ENCODE peak calls at places on chromosomes 4 and X, in four cellular contexts. E is K562, D is neural progenitor cell, C is tibial artery. U is an unnamed sample. For H3K4me1, the result is how much of the 10 kb centered on the place peaks cover.

GRCh38 chr4:48570646-48571220 is 80.7 kb downstream of the ZAR1 start:
- DNase-seq in E (no peak), D (no peak), C (no peak), U (no peak)

GRCh38 chr4:90951037-90951436 is 823.8 kb downstream of the CCSER1 start:
- DNase-seq in E (no peak), D (no peak), C (no peak), U (no peak)

GRCh38 chr4:13537011-13537831 is 7.1 kb downstream of the NKX3-2 start:
- DNase-seq in E (no peak), D (no peak), C (no peak), U (no peak)

GRCh38 chrX:39726810-39727209 is 370.9 kb downstream of the BCOR start:
- DNase-seq in E (no peak), D (no peak), C (no peak), U (no peak)

GRCh38 chr4:1488357-1488756 is 82.1 kb upstream of the NKX1-1 start:
- DNase-seq in E (no peak), D (no peak), C (peak), U (no peak)

GRCh38 chrX:36908801-36909403 is 99.3 kb upstream of the FAM47C start:
- DNase-seq in E (peak), D (peak), C (no peak), U (no peak)

GRCh38 chr4:117137143-117137542 is 51.8 kb upstream of the TRAM1L1 start:
- DNase-seq in E (peak), D (no peak), C (no peak), U (no peak)

GRCh38 chr4:110196871-110197420 is 1.5 kb downstream of the ELOVL6 start:
- DNase-seq in E (peak), D (peak), C (peak), U (no peak)

GRCh38 chrX:130746709-130747347 is 156.2 kb downstream of the ENOX2 start:
- DNase-seq in E (no peak), D (no peak), C (no peak), U (no peak)

GRCh38 chr4:48651869-48652447 is 128.1 kb downstream of the FRYL start:
- DNase-seq in E (no peak), D (no peak), C (no peak), U (no peak)

GRCh38 chr4:116544946-116545345 is 540.4 kb downstream of the TRAM1L1 start:
- DNase-seq in E (no peak), D (no peak), C (no peak), U (no peak)

GRCh38 chr4:132180020-132180427 is 969.1 kb upstream of the PCDH10 start:
- DNase-seq in E (no peak), D (no peak), C (no peak), U (no peak)

GRCh38 chrX:38636949-38637819 is 75.8 kb downstream of the TSPAN7 start:
- DNase-seq in E (no peak), D (no peak), C (no peak), U (no peak)

GRCh38 chr4:118086334-118086733 is 52.0 kb downstream of the NDST3 start:
- DNase-seq in E (no peak), D (no peak), C (no peak), U (no peak)

GRCh38 chr4:118034061-118034785 is at the start of gene NDST3:
- DNase-seq in E (peak), D (peak), C (peak), U (no peak)

GRCh38 chrX:1521459-1521956 is 15.5 kb downstream of the P2RY8 start:
- DNase-seq in E (no peak), D (no peak), C (peak), U (peak)

GRCh38 chr4:53321151-53321987 is 44.5 kb downstream of the SCFD2 start:
- DNase-seq in E (no peak), D (no peak), C (no peak), U (no peak)

GRCh38 chr4:73335717-73336116 is 68.4 kb upstream of the ALB start:
- DNase-seq in E (no peak), D (no peak), C (no peak), U (no peak)

GRCh38 chr4:136277741-136278140 is 1254.6 kb downstream of the PCDH18 start:
- DNase-seq in E (no peak), D (no peak), C (no peak), U (no peak)

GRCh38 chr4:15501941-15502340 is 32.3 kb downstream of the CC2D2A start:
- DNase-seq in E (no peak), D (no peak), C (no peak), U (no peak)

GRCh38 chr4:184937745-184938144 is 80.5 kb upstream of the HELT start:
- DNase-seq in E (no peak), D (peak), C (no peak), U (no peak)

GRCh38 chr4:98606879-98607278 is 51.5 kb downstream of the TSPAN5 start:
- DNase-seq in E (no peak), D (no peak), C (no peak), U (no peak)

GRCh38 chr4:153790962-153791551 is 2.2 kb upstream of the SFRP2 start:
- DNase-seq in E (no peak), D (peak), C (no peak), U (no peak)

GRCh38 chr4:124754671-124755070 is 42.1 kb upstream of the ANKRD50 start:
- DNase-seq in E (no peak), D (no peak), C (no peak), U (no peak)

GRCh38 chrX:13468096-13468495 is 101.3 kb upstream of the EGFL6 start:
- DNase-seq in E (no peak), D (no peak), C (no peak), U (no peak)

GRCh38 chr4:15682790-15683495 is 1.3 kb downstream of the FAM200B start:
- DNase-seq in E (no peak), D (no peak), C (no peak), U (no peak)

GRCh38 chr4:138097912-138098600 is 144.1 kb downstream of the SLC7A11 start:
- DNase-seq in E (no peak), D (no peak), C (no peak), U (no peak)

GRCh38 chrX:9935436-9935835 is 31.7 kb upstream of the CLDN34 start:
- DNase-seq in E (no peak), D (no peak), C (no peak), U (no peak)

GRCh38 chr4:188663369-188663768 is 524.1 kb downstream of the TRIML1 start:
- DNase-seq in E (no peak), D (no peak), C (no peak), U (no peak)

DNA sequence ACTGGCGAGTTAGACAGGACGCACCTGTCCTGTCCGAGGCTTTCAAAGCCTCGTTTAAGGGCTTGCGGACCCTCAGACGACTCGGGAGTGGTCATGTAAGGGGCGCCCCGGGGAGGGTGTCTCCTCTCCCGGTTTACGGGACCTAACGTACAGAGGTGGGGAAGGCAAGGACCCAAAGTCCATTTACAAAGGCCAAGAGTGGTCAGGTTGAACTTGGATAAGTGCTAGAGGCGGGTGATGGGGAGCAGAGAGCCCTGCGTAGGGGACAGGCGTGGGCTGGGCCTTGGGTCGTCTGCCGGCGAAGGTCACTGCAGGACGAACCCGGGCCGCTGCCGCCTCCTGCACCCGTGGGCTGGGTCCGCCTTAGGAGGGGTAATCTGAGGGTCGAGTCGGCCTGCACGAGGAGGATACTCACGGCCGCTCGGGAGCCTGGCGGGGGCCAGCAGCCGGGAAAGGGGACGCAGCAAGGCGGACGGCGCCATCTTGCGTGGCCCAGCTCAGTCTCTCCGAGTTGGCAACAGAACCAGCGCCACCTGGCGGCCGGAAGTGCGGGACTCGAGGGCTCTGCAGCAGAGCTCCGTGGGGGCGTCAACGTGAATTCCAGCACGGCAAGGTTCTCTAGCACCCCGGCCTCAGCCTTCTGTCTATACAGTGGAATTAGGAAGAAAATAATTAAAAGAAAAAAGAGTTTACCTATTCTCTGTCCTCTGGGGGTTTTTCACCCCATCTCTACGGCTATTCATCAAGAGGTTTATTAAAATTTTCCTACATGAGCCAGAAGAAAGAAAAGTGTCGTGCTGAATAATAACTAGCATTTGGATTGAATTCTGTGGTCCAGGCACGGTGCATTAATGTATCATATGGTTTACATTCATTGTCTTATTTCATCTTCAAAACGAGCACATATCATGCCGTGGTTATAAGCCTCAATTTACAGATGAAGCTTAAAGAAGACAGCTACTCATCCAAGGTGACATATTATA is 5.7 kb upstream of the NAA15 start:
- DNase-seq in E (peak), D (peak), C (peak), U (peak)
- H3K4me1 ChIP-seq in E (under half), D (under half), C (under half), U (under half)

GRCh38 chr4:24557036-24558022 is 27.0 kb downstream of the DHX15 start:
- DNase-seq in E (no peak), D (no peak), C (no peak), U (no peak)
- H3K4me1 ChIP-seq in E (under half), D (under half), C (under half), U (under half)

DNA sequence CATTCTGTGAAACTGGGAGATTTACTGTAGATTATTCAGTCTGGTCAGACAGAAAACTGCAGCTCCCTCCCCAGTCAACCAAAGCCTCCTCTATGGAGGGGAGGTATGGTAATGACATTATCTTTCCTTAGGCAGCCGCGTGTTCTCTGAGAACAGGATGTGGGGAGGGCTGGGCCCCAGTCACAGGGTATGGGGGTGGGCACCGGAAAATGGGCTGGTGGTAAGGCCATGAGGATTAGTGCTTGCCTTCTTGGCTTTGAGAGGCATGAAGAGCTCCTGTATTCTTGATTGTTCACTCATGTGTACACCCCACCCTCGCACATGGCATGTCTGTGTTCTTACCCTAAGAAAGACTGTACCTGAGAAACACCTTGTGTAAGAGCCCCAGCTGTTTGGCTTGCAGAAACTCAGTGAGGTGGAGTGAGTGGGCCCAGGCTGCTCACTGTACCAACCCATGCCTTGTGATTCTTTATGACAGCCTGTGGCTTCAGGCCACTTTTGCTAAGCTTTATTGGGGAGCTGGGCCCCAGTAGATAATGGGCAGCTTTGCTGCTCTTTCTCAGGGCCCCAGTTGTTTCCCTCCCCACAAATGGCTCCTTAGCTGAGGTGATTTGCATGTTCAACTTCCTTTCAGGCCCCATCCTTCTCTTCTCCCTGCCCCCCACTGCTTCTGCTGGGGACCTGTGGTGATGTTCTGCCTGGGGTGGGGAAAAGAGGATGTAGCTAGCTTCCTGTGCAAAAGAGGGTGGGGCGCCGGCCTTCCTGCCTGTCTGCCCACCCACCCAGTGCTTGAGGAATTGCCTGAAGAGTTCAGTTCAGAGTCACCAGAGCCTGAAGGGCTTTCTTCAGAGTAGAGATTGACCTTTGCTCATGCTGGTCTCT is 30.7 kb downstream of the MSN start:
- DNase-seq in E (peak), D (no peak), C (no peak), U (peak)
- H3K4me1 ChIP-seq in E (under half), D (under half), C (under half), U (under half)

DNA sequence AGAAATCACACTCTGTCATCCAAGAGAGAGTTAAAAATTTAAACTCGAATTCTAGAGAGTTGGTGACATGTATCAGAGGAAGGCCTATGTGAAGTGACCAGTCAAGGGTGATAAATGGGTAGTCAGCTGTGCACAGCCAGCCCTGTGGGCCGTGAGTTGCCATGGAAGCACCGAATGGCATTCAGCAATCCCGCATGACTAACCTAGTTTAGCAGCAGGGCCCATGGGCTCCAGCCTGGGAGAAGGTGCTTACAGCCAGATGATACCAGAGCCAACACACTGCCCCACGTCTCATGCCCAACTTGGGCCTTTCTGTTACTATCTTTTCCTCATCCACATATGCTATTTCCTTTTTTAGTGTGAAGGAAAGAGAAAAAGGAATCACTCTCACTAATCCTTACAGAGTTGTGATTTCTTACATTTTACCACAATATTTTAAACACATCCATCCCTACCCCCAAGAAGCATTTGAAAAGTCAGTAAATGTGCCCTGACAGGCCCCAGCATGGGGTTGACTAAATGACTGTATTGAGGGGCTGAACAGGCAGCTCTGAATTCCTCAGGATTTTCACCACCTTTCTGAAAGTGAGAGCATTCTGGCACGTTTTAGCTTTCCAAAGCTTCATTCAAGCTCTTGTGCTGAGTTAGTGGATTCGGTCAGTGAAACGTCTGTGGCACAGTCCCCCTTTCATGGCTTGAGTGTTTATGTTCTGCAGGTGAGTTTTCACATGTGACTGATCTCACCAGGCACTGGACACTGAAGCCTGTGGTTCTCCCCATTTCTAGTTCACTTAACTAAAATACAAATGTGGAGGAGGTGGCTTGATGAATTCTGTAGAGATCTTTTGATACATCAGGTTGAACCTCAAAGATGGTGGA is 104.3 kb downstream of the AFF1 start:
- DNase-seq in E (no peak), D (peak), C (peak), U (peak)
- H3K4me1 ChIP-seq in E (under half), D (half or more), C (under half), U (half or more)

GRCh38 chr4:6391186-6391851 is 81.1 kb downstream of the PPP2R2C start:
- DNase-seq in E (no peak), D (no peak), C (no peak), U (no peak)

GRCh38 chr4:6387946-6388345 is 84.5 kb downstream of the PPP2R2C start:
- DNase-seq in E (no peak), D (no peak), C (no peak), U (no peak)

GRCh38 chr4:6389426-6389825 is 83.0 kb downstream of the PPP2R2C start:
- DNase-seq in E (no peak), D (no peak), C (no peak), U (no peak)

GRCh38 chr4:6390357-6390756 is 82.1 kb downstream of the PPP2R2C start:
- DNase-seq in E (peak), D (peak), C (no peak), U (no peak)

DNA sequence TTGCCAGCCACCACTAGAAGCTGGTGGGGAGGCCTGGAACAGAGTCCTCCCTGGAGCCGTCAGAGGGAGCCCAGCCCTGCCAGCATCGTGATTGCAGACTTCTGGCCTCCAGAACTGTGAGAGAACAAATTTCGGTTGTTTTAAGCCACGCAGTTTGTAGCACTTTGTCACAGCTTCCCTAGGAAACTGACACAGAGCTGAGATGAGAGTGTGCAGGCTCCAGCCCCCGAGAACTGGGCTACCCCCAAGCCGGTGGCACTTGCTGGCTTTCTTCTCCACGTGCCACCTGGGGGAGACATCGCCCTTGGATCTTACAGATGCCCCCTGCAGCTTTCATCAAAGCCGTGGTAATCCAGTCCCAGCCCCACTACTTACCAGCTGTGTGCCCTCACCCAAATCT is 83.7 kb downstream of the PPP2R2C start:
- DNase-seq in E (no peak), D (no peak), C (no peak), U (no peak)
- H3K4me1 ChIP-seq in E (under half), D (under half), C (under half), U (under half)

DNA sequence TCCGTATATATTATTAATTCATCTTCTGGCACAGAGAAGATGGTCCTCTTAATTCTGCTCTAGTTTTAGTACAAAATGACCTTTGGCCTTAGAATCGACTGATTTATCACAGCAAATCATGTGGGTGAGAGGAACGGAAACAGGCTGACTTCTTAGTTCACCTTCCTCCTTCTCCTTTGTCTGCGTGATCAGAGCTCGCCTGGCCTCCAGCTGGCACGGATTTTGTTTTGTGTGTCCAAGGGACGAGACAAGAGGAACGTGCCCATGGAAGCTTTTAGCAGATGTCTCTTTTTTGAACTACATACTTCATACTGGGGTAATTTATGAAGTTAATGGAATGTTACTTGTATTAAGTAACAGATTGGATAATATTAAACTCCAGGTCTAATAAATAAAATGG is 82.2 kb upstream of the PACRGL start:
- DNase-seq in E (no peak), D (peak), C (no peak), U (no peak)
- H3K4me1 ChIP-seq in E (under half), D (under half), C (under half), U (under half)

GRCh38 chr4:141080668-141081067 is 52.6 kb downstream of the RNF150 start:
- DNase-seq in E (no peak), D (no peak), C (no peak), U (no peak)

GRCh38 chr4:141079393-141079930 is 53.8 kb downstream of the RNF150 start:
- DNase-seq in E (no peak), D (no peak), C (no peak), U (no peak)

GRCh38 chr4:141077611-141078225 is 55.6 kb downstream of the RNF150 start:
- DNase-seq in E (no peak), D (no peak), C (no peak), U (no peak)

GRCh38 chr4:141078871-141079270 is 54.4 kb downstream of the RNF150 start:
- DNase-seq in E (no peak), D (no peak), C (no peak), U (no peak)

GRCh38 chr4:141081921-141082381 is 51.3 kb downstream of the RNF150 start:
- DNase-seq in E (peak), D (no peak), C (no peak), U (no peak)
- H3K4me1 ChIP-seq in E (under half), D (under half), C (under half), U (under half)